ENCODE peak calls at places on chromosomes 13 and 19, in four cellular contexts. U is activated CD4-positive, alpha-beta T cell treated with anti-CD3 and anti-CD28 coated beads, Interleukin-2, amount 50 U/mL, for 1 hour; R is nephron progenitor cell; N is progenitor cell of endocrine pancreas. G is an unnamed sample.

GRCh38 chr13:23705578-23705977 is 135.4 kb downstream of the TNFRSF19 start:
- DNase-seq in U (no peak), N (no peak), R (no peak), G (no peak)

GRCh38 chr13:45847554-45848224 is 3.9 kb downstream of the SIAH3 start:
- DNase-seq in U (peak), N (no peak), R (no peak), G (peak)

GRCh38 chr19:46788101-46788967 is at the start of gene SLC1A5:
- DNase-seq in U (peak), R (peak), N (peak), G (peak)

GRCh38 chr19:38417544-38418506 is 8.2 kb downstream of the RASGRP4 start:
- DNase-seq in U (peak), N (peak), R (peak), G (peak)

GRCh38 chr19:18940791-18941627 is at the start of gene HOMER3:
- DNase-seq in U (peak), N (peak), R (peak), G (peak)

GRCh38 chr13:93982189-93982918 is 497.1 kb downstream of the DCT start:
- DNase-seq in N (no peak), R (no peak), U (no peak), G (no peak)

GRCh38 chr13:40464349-40464748 is 202.1 kb downstream of the FOXO1 start:
- DNase-seq in N (no peak), U (no peak), R (no peak), G (no peak)

GRCh38 chr13:30744056-30744684 is 8.8 kb downstream of the ALOX5AP start:
- DNase-seq in R (no peak), N (no peak), U (peak), G (no peak)

GRCh38 chr13:60617863-60618733 is 221.1 kb downstream of the TDRD3 start:
- DNase-seq in U (no peak), R (no peak), N (no peak), G (no peak)

GRCh38 chr19:1837222-1837565 is 11.1 kb downstream of the REXO1 start:
- DNase-seq in R (no peak), N (no peak), U (no peak), G (no peak)

GRCh38 chr19:2385053-2385721 is 25.1 kb downstream of the TMPRSS9 start:
- DNase-seq in N (no peak), U (peak), R (peak), G (peak)

GRCh38 chr13:21528616-21529015 is 69.5 kb upstream of the ZDHHC20 start:
- DNase-seq in U (no peak), R (no peak), N (no peak), G (no peak)

GRCh38 chr19:16288544-16288943 is 36.1 kb upstream of the KLF2 start:
- DNase-seq in R (no peak), N (no peak), U (no peak), G (no peak)

GRCh38 chr13:48260970-48261369 is 28.0 kb downstream of the ITM2B start:
- DNase-seq in N (no peak), R (no peak), U (no peak), G (no peak)

GRCh38 chr19:5553892-5554291 is 13.9 kb downstream of the TINCR start:
- DNase-seq in R (no peak), N (no peak), U (no peak), G (no peak)

GRCh38 chr13:19601749-19602725 is 31.4 kb upstream of the MPHOSPH8 start:
- DNase-seq in R (peak), U (no peak), N (peak), G (peak)

GRCh38 chr19:47227347-47228167 is 3.4 kb downstream of the BBC3 start:
- DNase-seq in R (peak), U (no peak), N (peak), G (peak)

GRCh38 chr13:55654243-55654642 is 1486.5 kb upstream of the PRR20A start:
- DNase-seq in U (no peak), R (no peak), N (no peak), G (no peak)

GRCh38 chr19:58543826-58544590 is at the start of gene TRIM28:
- DNase-seq in N (peak), R (peak), U (peak), G (peak)

GRCh38 chr13:80164451-80164850 is 176.5 kb downstream of the SPRY2 start:
- DNase-seq in U (no peak), N (no peak), R (no peak), G (no peak)

GRCh38 chr13:71674776-71675352 is 192.1 kb downstream of the DACH1 start:
- DNase-seq in R (no peak), N (no peak), U (no peak), G (no peak)

GRCh38 chr19:54158812-54159351 is 639 bp downstream of the LENG1 start:
- DNase-seq in N (no peak), R (no peak), U (no peak), G (no peak)

GRCh38 chr19:52689804-52690394 is 44.9 kb downstream of the ZNF611 start:
- DNase-seq in N (peak), R (peak), U (peak), G (peak)

GRCh38 chr19:38727868-38728660 is 16.2 kb downstream of the CAPN12 start:
- DNase-seq in N (no peak), R (no peak), U (no peak), G (no peak)

GRCh38 chr13:96819375-96819774 is 174.9 kb downstream of the OXGR1 start:
- DNase-seq in N (no peak), U (no peak), R (no peak), G (no peak)